ENCODE peak calls at places on chromosomes 13 and 19, in four cellular contexts. R is heart left ventricle, E is adrenal gland, O is ovary. J is an unnamed sample.
A peak's percentile ranks its signal among the peaks of the same experiment; 100 is the strongest.

GRCh38 chr19:37218592-37218935 is 550 bp downstream of the ZNF383 start:
- DNase-seq in R (no peak), E (no peak), O (no peak), J (no peak)

GRCh38 chr13:40452038-40452666 is 214.3 kb downstream of the FOXO1 start:
- DNase-seq in R (no peak), O (no peak), E (no peak), J (no peak)

GRCh38 chr19:10321417-10321797 is 5.6 kb upstream of the FDX2 start:
- DNase-seq in E (no peak), R (no peak), O (no peak), J (no peak)

GRCh38 chr19:19747357-19748220 is 14.7 kb upstream of the ZNF14 start:
- DNase-seq in E (no peak), R (no peak), O (no peak), J (no peak)

GRCh38 chr13:109626386-109627171 is 159.8 kb downstream of the IRS2 start:
- DNase-seq in O (no peak), E (no peak), R (no peak), J (no peak)

GRCh38 chr13:114147803-114148520 is 15.5 kb upstream of the RASA3 start:
- DNase-seq in O (no peak), R (no peak), E (no peak), J (no peak)

GRCh38 chr13:32430018-32430747 is 2.3 kb upstream of the N4BP2L1 start:
- DNase-seq in E (no peak), R (no peak), O (no peak), J (no peak)

GRCh38 chr13:76921516-76921915 is 26.8 kb upstream of the ACOD1 start:
- DNase-seq in O (no peak), R (no peak), E (no peak), J (no peak)

GRCh38 chr13:27524981-27525975 is 74.9 kb upstream of the MTIF3 start:
- DNase-seq in O (no peak), R (no peak), E (no peak), J (no peak)

GRCh38 chr19:32178841-32179410 is 166.5 kb upstream of the ZNF507 start:
- DNase-seq in E (no peak), O (no peak), R (no peak), J (no peak)

GRCh38 chr19:36030264-36031148 is 2.2 kb downstream of the CLIP3 start:
- DNase-seq in R (no peak), O (no peak), E (no peak), J (no peak)

GRCh38 chr13:62033932-62034331 is 618.3 kb upstream of the PCDH20 start:
- DNase-seq in R (no peak), E (no peak), O (no peak), J (no peak)

GRCh38 chr19:7742991-7743390 is 4.3 kb downstream of the CD209 start:
- DNase-seq in O (no peak), E (no peak), R (no peak), J (no peak)

GRCh38 chr13:102555914-102556553 is 40.8 kb upstream of the TPP2 start:
- DNase-seq in R (no peak), E (no peak), O (no peak), J (no peak)

GRCh38 chr19:10861118-10861651 is 10.2 kb upstream of the CARM1 start:
- DNase-seq in E (peak; percentile 66), R (peak; percentile 58), O (no peak), J (peak; percentile 63)

GRCh38 chr13:40120781-40121180 is 465.3 kb downstream of the COG6 start:
- DNase-seq in O (no peak), E (no peak), R (no peak), J (no peak)

DNA sequence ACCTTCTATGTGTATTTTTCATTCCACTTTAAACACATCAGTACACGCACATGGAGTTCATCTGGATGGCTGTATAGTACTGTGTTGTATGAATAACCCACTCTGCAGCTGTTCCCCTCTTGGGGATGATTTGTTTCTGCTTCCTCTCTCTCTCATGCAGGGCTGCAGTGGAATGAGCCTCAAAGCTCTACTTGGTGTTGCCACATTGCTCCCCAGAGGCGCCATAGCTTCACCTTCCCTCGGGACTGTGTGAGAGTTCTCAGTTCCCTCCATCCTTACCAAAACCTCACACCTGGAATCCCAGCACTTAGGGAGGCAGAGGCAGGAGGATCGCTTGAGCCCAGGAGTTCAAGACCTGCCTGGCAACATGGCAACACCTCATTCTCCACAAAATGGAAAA is 28.4 kb upstream of the GPR183 start:
- DNase-seq in O (no peak), R (no peak), E (no peak), J (no peak)
- H3K4me1 ChIP-seq in O (no peaks in the 10 kb centered on the region), R (no peaks in the 10 kb centered on the region), E (peaks cover 5% of the 10 kb centered on the region), J (no peaks in the 10 kb centered on the region)

GRCh38 chr19:44653343-44653742 is 9.6 kb downstream of the PVR start:
- DNase-seq in O (no peak), E (no peak), R (no peak), J (peak; percentile 3)
- H3K27ac ChIP-seq in O (no peak overlapping the region), E (no peak overlapping the region), R (no peak overlapping the region), J (no peak overlapping the region)

GRCh38 chr19:47274891-47275865 is 493 bp downstream of the INAFM1 start:
- DNase-seq in O (peak; percentile 70), R (peak; percentile 76), E (peak; percentile 75), J (peak; percentile 66)
- H3K4me3 ChIP-seq in O (peak overlapping the region; percentile 48), R (peak overlapping the region; percentile 83), E (peak overlapping the region; percentile 25), J (peak overlapping the region; percentile 95)

DNA sequence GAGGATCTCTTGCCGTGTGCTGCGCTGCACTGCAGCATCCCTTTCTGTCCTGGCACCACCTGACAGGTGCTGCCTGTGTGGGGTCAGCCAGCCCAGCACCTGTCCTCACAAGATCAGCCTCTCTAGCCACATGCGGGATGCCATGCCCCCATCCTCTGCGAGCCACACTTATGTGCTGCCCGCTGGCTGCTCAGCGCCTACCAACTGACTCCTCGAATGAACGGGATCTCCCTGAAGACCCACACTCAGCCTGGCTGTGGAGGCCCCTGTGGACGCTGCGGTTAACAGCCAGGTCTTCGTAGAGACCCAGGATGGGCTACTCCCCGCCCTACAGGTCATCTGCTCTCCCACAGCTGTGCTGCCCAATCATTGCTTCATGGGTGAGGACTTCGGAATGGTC is 106.1 kb downstream of the DOCK9 start:
- DNase-seq in R (no peak), O (no peak), E (no peak), J (no peak)
- H3K4me1 ChIP-seq in R (no peaks in the 10 kb centered on the region), O (no peaks in the 10 kb centered on the region), E (no peaks in the 10 kb centered on the region), J (peaks cover 5% of the 10 kb centered on the region)

GRCh38 chr19:38273499-38273898 is 9.1 kb downstream of the SPINT2 start:
- DNase-seq in R (no peak), O (no peak), E (no peak), J (no peak)
- H3K27ac ChIP-seq in R (no peak overlapping the region), O (no peak overlapping the region), E (no peak overlapping the region), J (no peak overlapping the region)

GRCh38 chr13:29846475-29847256 is 3.8 kb downstream of the UBL3 start:
- DNase-seq in O (no peak), R (no peak), E (no peak), J (no peak)
- H3K4me3 ChIP-seq in O (peak overlapping the region; percentile 89), R (peak overlapping the region; percentile 86), E (no peak overlapping the region), J (peak overlapping the region; percentile 91)

GRCh38 chr19:41416194-41416674 is 10.9 kb downstream of the B3GNT8 start:
- DNase-seq in E (no peak), O (no peak), R (peak; percentile 42), J (peak; percentile 86)
- H3K4me1 ChIP-seq in E (peaks cover 9% of the 10 kb centered on the region), O (no peaks in the 10 kb centered on the region), R (peaks cover 13% of the 10 kb centered on the region), J (peaks cover 56% of the 10 kb centered on the region)

GRCh38 chr13:97122381-97122996 is 99.6 kb upstream of the MBNL2 start:
- DNase-seq in R (no peak), O (no peak), E (no peak), J (no peak)

GRCh38 chr13:97125051-97125809 is 96.9 kb upstream of the MBNL2 start:
- DNase-seq in E (peak; percentile 33), O (peak; percentile 39), R (no peak), J (no peak)

GRCh38 chr13:97125810-97126738 is 96.1 kb upstream of the MBNL2 start:
- DNase-seq in R (no peak), O (peak; percentile 36), E (peak; percentile 33), J (no peak)

GRCh38 chr13:97121894-97122293 is 100.2 kb upstream of the MBNL2 start:
- DNase-seq in E (no peak), O (no peak), R (no peak), J (no peak)

DNA sequence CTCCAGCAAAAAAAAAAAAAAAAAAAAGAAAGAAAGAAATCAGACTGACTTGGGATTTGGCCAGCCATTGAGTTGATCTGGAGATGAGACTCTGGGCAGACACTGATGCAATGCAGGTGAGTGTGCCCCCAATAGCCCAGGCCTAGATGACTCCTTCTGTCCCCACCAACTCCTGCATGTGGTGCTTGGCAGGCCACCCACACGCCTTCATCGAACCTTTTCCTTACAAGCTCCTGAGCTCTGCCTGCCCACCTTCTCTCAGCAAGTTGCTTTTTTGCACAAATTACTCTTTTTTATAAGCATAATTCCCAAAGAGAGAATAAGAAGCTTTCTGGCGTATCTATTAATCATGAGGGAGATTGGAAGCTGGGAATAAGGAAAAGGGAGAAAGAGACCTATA is 97.9 kb upstream of the MBNL2 start:
- DNase-seq in O (no peak), R (no peak), E (no peak), J (no peak)
- H3K27ac ChIP-seq in O (no peak overlapping the region), R (no peak overlapping the region), E (no peak overlapping the region), J (peak overlapping the region; percentile 57)

DNA sequence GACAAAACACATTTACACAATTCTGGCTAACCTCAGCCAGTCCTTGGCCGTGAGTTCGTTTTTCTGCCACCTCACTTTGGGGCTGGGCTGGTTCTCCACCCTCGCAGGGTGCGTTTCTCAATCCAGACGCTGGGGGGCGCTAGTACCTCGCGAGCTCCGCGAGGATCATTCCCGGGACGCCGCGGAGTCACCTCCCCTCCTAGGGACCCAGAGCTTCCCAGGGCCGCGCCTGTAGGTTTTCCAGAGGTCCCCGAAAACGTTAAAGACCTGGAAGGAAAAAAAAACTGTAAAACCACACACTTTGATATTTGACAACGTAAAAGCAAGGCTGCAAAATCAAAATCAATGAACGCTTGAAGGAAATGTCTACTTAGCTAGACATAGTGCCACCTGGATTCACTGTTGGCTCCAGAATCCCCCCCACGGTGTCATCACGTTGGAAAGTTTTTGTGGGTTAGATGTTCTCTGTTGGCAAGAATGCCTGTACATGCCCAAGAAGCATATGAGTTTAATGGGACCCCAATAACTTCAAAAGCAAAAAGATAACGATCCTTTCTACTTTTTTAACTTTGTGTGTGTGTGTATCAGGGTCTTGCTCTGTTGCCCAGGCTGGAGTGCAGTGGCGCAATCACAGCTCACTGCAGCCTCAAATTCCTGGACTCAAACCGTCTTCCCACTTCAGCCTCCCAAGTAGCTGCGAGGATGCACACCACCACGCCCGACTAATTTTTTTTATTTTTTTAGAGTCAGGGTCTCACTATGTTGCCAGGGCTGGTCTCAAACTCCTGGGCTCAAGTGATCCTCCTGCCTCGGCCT is 34.5 kb upstream of the TPM4 start:
- DNase-seq in R (peak; percentile 91), E (peak; percentile 88), O (peak; percentile 88), J (peak; percentile 86)
- H3K4me3 ChIP-seq in R (peak overlapping the region; percentile 0), E (no peak overlapping the region), O (no peak overlapping the region), J (no peak overlapping the region)